ENCODE peak calls at places on chromosomes 13 and 19, in eight cellular contexts. D is thoracic aorta; B is mucosa of descending colon; Y is CD4-positive, alpha-beta T cell; E is adrenal gland; A is fibroblast of lung; X is SJSA1; H is CD8-positive, alpha-beta memory T cell. O is an unnamed sample. For H3K9me3, the result is how much of the 10 kb centered on the place peaks cover.

GRCh38 chr13:31067416-31068118 is 94.1 kb downstream of the HSPH1 start:
- DNase-seq in Y (no peak), E (no peak), A (peak), H (no peak), B (no peak), X (no peak), D (no peak), O (no peak)

GRCh38 chr13:98824376-98825160 is 72.1 kb upstream of the SLC15A1 start:
- DNase-seq in Y (no peak), H (no peak), A (no peak), E (no peak), D (no peak), X (no peak), B (no peak), O (no peak)

GRCh38 chr13:98977568-98978270 is at the start of gene DOCK9:
- DNase-seq in D (no peak), E (no peak), B (peak), X (peak), Y (no peak), H (no peak), A (peak), O (no peak)

GRCh38 chr19:32397736-32398135 is 7.8 kb upstream of the DPY19L3 start:
- DNase-seq in D (no peak), X (peak), B (no peak), E (no peak), Y (no peak), A (peak), H (no peak), O (no peak)

GRCh38 chr13:31073859-31074718 is 87.6 kb downstream of the HSPH1 start:
- DNase-seq in B (no peak), E (no peak), A (peak), D (no peak), X (no peak), H (no peak), Y (no peak), O (no peak)

GRCh38 chr13:40058757-40059236 is 403.3 kb downstream of the COG6 start:
- DNase-seq in D (no peak), A (peak), E (no peak), H (no peak), Y (no peak), X (no peak), B (no peak), O (no peak)

GRCh38 chr13:40928980-40929379 is 90.1 kb downstream of the ELF1 start:
- DNase-seq in Y (no peak), X (no peak), E (no peak), B (no peak), D (no peak), A (no peak), H (no peak), O (no peak)

GRCh38 chr19:19217110-19217509 is 5.4 kb downstream of the NCAN start:
- DNase-seq in H (no peak), Y (no peak), E (no peak), D (no peak), B (no peak), X (no peak), A (peak), O (no peak)

GRCh38 chr19:2041686-2042484 is 9.2 kb downstream of the MKNK2 start:
- DNase-seq in Y (peak), X (no peak), B (peak), A (peak), D (peak), E (peak), H (peak), O (peak)

GRCh38 chr19:9413240-9413954 is 22.0 kb downstream of the ZNF266 start:
- DNase-seq in H (no peak), E (no peak), Y (no peak), A (no peak), D (no peak), X (no peak), B (no peak), O (no peak)

GRCh38 chr19:728011-728410 is 19.3 kb downstream of the PALM start:
- DNase-seq in A (no peak), D (no peak), H (no peak), E (no peak), Y (no peak), X (no peak), B (no peak), O (no peak)

GRCh38 chr13:30376426-30377311 is 45.6 kb upstream of the UBE2L5 start:
- DNase-seq in D (no peak), A (no peak), B (peak), Y (peak), E (no peak), H (peak), X (no peak), O (peak)

GRCh38 chr13:32045963-32046785 is 14.6 kb downstream of the FRY start:
- DNase-seq in X (no peak), E (no peak), Y (no peak), H (no peak), D (no peak), A (peak), B (no peak), O (no peak)

GRCh38 chr19:46015961-46016425 is 6.9 kb downstream of the PGLYRP1 start:
- DNase-seq in E (no peak), D (no peak), H (peak), X (no peak), A (no peak), Y (peak), B (peak), O (no peak)

GRCh38 chr19:1551068-1552040 is 16.8 kb downstream of the MEX3D start:
- DNase-seq in Y (no peak), X (no peak), D (no peak), A (no peak), E (no peak), B (no peak), H (no peak), O (no peak)

GRCh38 chr19:29294343-29294811 is 81.4 kb upstream of the UQCRFS1 start:
- DNase-seq in E (no peak), Y (no peak), H (no peak), A (no peak), B (no peak), X (no peak), D (no peak), O (no peak)

GRCh38 chr13:53198699-53199098 is 170.1 kb downstream of the OLFM4 start:
- DNase-seq in B (no peak), X (no peak), H (no peak), D (no peak), Y (no peak), E (no peak), A (no peak), O (no peak)

GRCh38 chr19:38006361-38007045 is 99.5 kb downstream of the SIPA1L3 start:
- DNase-seq in X (no peak), H (no peak), D (no peak), E (no peak), B (no peak), A (no peak), Y (no peak), O (no peak)

GRCh38 chr13:51524846-51525566 is 59.3 kb upstream of the WDFY2 start:
- DNase-seq in Y (no peak), E (no peak), A (peak), H (no peak), D (no peak), X (no peak), B (no peak), O (no peak)

GRCh38 chr19:49151339-49152217 is 3.6 kb downstream of the HRC start:
- DNase-seq in A (peak), D (no peak), Y (no peak), B (peak), X (no peak), H (peak), E (peak), O (no peak)

GRCh38 chr13:35722438-35723060 is 246.1 kb upstream of the MAB21L1 start:
- DNase-seq in X (no peak), E (no peak), H (no peak), D (no peak), A (no peak), B (no peak), Y (no peak), O (no peak)

GRCh38 chr13:110565296-110565695 is 3.8 kb upstream of the RAB20 start:
- DNase-seq in H (no peak), X (no peak), B (no peak), A (no peak), Y (no peak), D (no peak), E (no peak), O (no peak)

GRCh38 chr13:77460195-77460594 is 75.3 kb upstream of the SCEL start:
- DNase-seq in Y (no peak), D (no peak), H (no peak), E (no peak), X (no peak), A (no peak), B (no peak), O (no peak)

GRCh38 chr19:5851302-5851701 is at the start of gene FUT3:
- DNase-seq in E (no peak), B (peak), H (no peak), Y (no peak), A (no peak), X (no peak), D (no peak), O (no peak)

GRCh38 chr13:26951581-26952177 is 191.1 kb upstream of the GPR12 start:
- DNase-seq in H (no peak), X (no peak), E (no peak), B (peak), Y (no peak), A (no peak), D (no peak), O (no peak)

GRCh38 chr13:49563513-49563912 is 21.8 kb downstream of the RCBTB1 start:
- DNase-seq in B (no peak), A (peak), Y (no peak), E (no peak), H (no peak), X (no peak), D (no peak), O (no peak)

GRCh38 chr13:20351279-20352022 is 119.3 kb upstream of the GJB6 start:
- DNase-seq in A (peak), D (no peak), Y (no peak), X (peak), H (no peak), E (no peak), B (no peak), O (no peak)

GRCh38 chr13:98997738-98998641 is 20.1 kb upstream of the DOCK9 start:
- DNase-seq in B (no peak), A (peak), X (no peak), D (no peak), E (no peak), Y (no peak), H (no peak), O (no peak)

GRCh38 chr13:33153421-33154381 is 131.9 kb downstream of the STARD13 start:
- DNase-seq in X (no peak), A (peak), E (no peak), B (peak), Y (no peak), D (peak), H (no peak), O (no peak)

GRCh38 chr19:55369651-55370304 is 485 bp downstream of the IL11 start:
- DNase-seq in H (peak), E (no peak), A (peak), X (peak), D (no peak), B (no peak), Y (peak), O (no peak)

GRCh38 chr13:106513025-106513424 is 22.4 kb downstream of the EFNB2 start:
- DNase-seq in A (peak), H (no peak), D (no peak), B (no peak), X (peak), E (no peak), Y (no peak), O (no peak)

GRCh38 chr13:25330541-25330940 is 29.1 kb downstream of the NUP58 start:
- DNase-seq in Y (no peak), A (peak), B (no peak), D (no peak), X (no peak), E (no peak), H (no peak), O (no peak)

GRCh38 chr13:24053505-24054251 is 106.8 kb upstream of the SPATA13 start:
- DNase-seq in H (peak), D (no peak), A (peak), Y (peak), X (peak), E (peak), B (peak), O (peak)

GRCh38 chr13:38602261-38602660 is 84.6 kb upstream of the FREM2 start:
- DNase-seq in A (peak), B (no peak), E (no peak), D (no peak), H (no peak), Y (no peak), X (no peak), O (no peak)

GRCh38 chr13:94595006-94595942 is 678 bp downstream of the TGDS start:
- DNase-seq in H (peak), B (peak), D (no peak), A (peak), Y (no peak), X (no peak), E (peak), O (no peak)

GRCh38 chr13:28128030-28128429 is 10.3 kb upstream of the PAN3 start:
- DNase-seq in Y (no peak), D (no peak), A (no peak), X (no peak), H (no peak), E (no peak), B (no peak), O (no peak)
- H3K9me3 ChIP-seq in Y (under half), D (under half), A (under half), X (under half), H (under half), E (under half), B (under half), O (under half)

GRCh38 chr19:21680679-21681078 is 86.7 kb downstream of the ZNF100 start:
- DNase-seq in H (no peak), E (no peak), A (no peak), Y (no peak), B (no peak), X (no peak), D (no peak), O (no peak)
- H3K9me3 ChIP-seq in H (under half), E (under half), A (under half), Y (under half), B (under half), X (under half), D (under half), O (under half)

GRCh38 chr19:41671481-41671880 is 16.6 kb downstream of the CEACAM7 start:
- DNase-seq in A (no peak), B (peak), Y (no peak), X (no peak), E (no peak), H (no peak), D (no peak), O (no peak)
- H3K9me3 ChIP-seq in A (under half), B (under half), Y (under half), X (under half), E (under half), H (under half), D (under half), O (under half)

GRCh38 chr19:57867868-57868492 is 18.3 kb downstream of the ZNF587 start:
- DNase-seq in Y (no peak), D (no peak), E (no peak), X (no peak), B (no peak), A (no peak), H (no peak), O (no peak)
- H3K9me3 ChIP-seq in Y (half or more), D (half or more), E (under half), X (under half), B (half or more), A (under half), H (under half), O (under half)

GRCh38 chr19:22882797-22883196 is 50.7 kb downstream of the ZNF723 start:
- DNase-seq in Y (no peak), H (no peak), D (no peak), B (no peak), X (no peak), A (peak), E (no peak), O (no peak)
- H3K9me3 ChIP-seq in Y (under half), H (under half), D (under half), B (half or more), X (under half), A (under half), E (under half), O (under half)

DNA sequence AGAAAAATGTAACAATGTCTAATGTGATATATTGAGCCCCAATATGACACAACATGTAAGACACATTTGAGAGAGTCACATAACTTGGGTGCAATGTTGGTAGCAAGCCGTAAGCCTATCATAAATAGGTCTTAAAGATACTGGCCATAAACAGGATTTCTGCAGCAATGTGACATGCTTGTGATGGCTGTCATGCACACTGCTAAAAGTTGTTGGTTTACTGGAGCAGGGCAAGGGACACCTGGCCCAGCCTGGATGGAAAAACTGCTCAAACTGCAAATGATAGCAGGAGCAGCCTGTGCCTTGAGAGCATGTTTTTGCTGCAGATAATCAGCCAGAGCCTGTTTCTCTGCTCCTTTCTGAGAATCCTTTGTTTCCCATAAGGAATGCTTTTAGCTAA is 136.7 kb upstream of the ZNF91 start:
- DNase-seq in E (no peak), A (no peak), D (no peak), H (no peak), B (no peak), Y (no peak), X (no peak), O (no peak)
- H3K9me3 ChIP-seq in E (under half), A (under half), D (under half), H (under half), B (under half), Y (under half), X (under half), O (under half)

GRCh38 chr13:18943273-18943672 is 238.4 kb downstream of the TUBA3C start:
- DNase-seq in E (no peak), A (no peak), X (no peak), H (no peak), D (no peak), B (no peak), Y (no peak), O (no peak)

GRCh38 chr13:18946738-18947137 is 234.9 kb downstream of the TUBA3C start:
- DNase-seq in D (no peak), H (no peak), E (no peak), A (no peak), Y (no peak), B (no peak), X (no peak), O (no peak)

GRCh38 chr13:18947376-18947977 is 234.1 kb downstream of the TUBA3C start:
- DNase-seq in D (no peak), H (no peak), Y (no peak), A (no peak), E (no peak), X (no peak), B (no peak), O (no peak)

GRCh38 chr13:18943721-18944391 is 237.8 kb downstream of the TUBA3C start:
- DNase-seq in Y (no peak), D (no peak), B (no peak), A (no peak), E (no peak), X (no peak), H (no peak), O (no peak)

GRCh38 chr13:18944501-18945068 is 237.0 kb downstream of the TUBA3C start:
- DNase-seq in A (no peak), E (no peak), Y (no peak), H (no peak), D (no peak), B (no peak), X (no peak), O (no peak)
- H3K9me3 ChIP-seq in A (under half), E (under half), Y (under half), H (under half), D (under half), B (under half), X (under half), O (under half)

GRCh38 chr19:15836345-15836594 is 20.8 kb upstream of the OR10H1 start:
- DNase-seq in X (no peak), Y (peak), H (no peak), E (no peak), D (no peak), A (no peak), B (no peak), O (no peak)
- H3K9me3 ChIP-seq in X (under half), Y (under half), H (under half), E (under half), D (under half), A (under half), B (under half), O (under half)